ENCODE peak calls at places on chromosomes 4 and X, in ten cellular contexts. B is astrocyte of the spinal cord, H is MM.1S, X is GM10248, Y is fibroblast of mammary gland, U is body of pancreas, W is DND-41, D is AG09309, F is BE2C, N is HCT116. P is an unnamed sample.

GRCh38 chr4:149997881-149998421 is 80.3 kb upstream of the DCLK2 start:
- DNase-seq in D (no peak), H (no peak), U (no peak), W (no peak), B (peak), Y (peak), N (peak), F (no peak), X (peak), P (peak)

GRCh38 chr4:119726505-119726904 is 97.9 kb upstream of the PDE5A start:
- DNase-seq in F (no peak), N (no peak), Y (no peak), W (no peak), H (no peak), U (no peak), D (no peak), X (no peak), B (peak), P (no peak)

GRCh38 chrX:110006826-110007375 is 4.0 kb downstream of the TMEM164 start:
- DNase-seq in F (no peak), N (no peak), H (no peak), B (no peak), U (peak), X (no peak), Y (peak), D (no peak), W (no peak), P (no peak)

GRCh38 chr4:8218371-8219050 is 19.4 kb downstream of the SH3TC1 start:
- DNase-seq in Y (no peak), D (no peak), U (no peak), B (no peak), H (peak), F (no peak), X (no peak), W (peak), N (no peak), P (no peak)

GRCh38 chrX:152878976-152879755 is 18.7 kb upstream of the ZNF185 start:
- DNase-seq in N (no peak), U (no peak), X (no peak), Y (peak), H (no peak), W (no peak), F (no peak), D (no peak), B (no peak), P (no peak)

GRCh38 chr4:162506253-162506652 is 342.5 kb upstream of the FSTL5 start:
- DNase-seq in U (no peak), B (peak), H (no peak), D (no peak), X (no peak), Y (peak), W (no peak), F (no peak), N (no peak), P (peak)

GRCh38 chrX:107226766-107227165 is 20.4 kb downstream of the DNAAF6 start:
- DNase-seq in W (no peak), H (no peak), D (no peak), U (no peak), Y (no peak), F (no peak), N (no peak), B (no peak), X (no peak), P (no peak)

GRCh38 chrX:16687514-16687913 is 25.0 kb downstream of the CTPS2 start:
- DNase-seq in F (no peak), N (no peak), Y (no peak), B (no peak), U (no peak), D (no peak), H (no peak), X (no peak), W (no peak), P (no peak)

GRCh38 chr4:186451982-186452381 is 103.4 kb downstream of the MTNR1A start:
- DNase-seq in B (no peak), D (no peak), X (no peak), W (no peak), F (no peak), N (no peak), H (no peak), U (no peak), Y (no peak), P (no peak)

GRCh38 chrX:154541896-154542722 is 4.5 kb downstream of the G6PD start:
- DNase-seq in H (no peak), F (peak), B (peak), D (peak), X (no peak), N (peak), W (no peak), U (peak), Y (peak), P (peak)

GRCh38 chr4:2063557-2064275 is 4.6 kb downstream of the NAT8L start:
- DNase-seq in F (no peak), W (no peak), H (no peak), X (no peak), B (no peak), N (no peak), D (no peak), U (no peak), Y (no peak), P (no peak)

GRCh38 chr4:15482842-15483241 is 13.2 kb downstream of the CC2D2A start:
- DNase-seq in F (no peak), U (no peak), N (no peak), B (no peak), X (no peak), H (no peak), W (no peak), D (no peak), Y (peak), P (no peak)

GRCh38 chrX:46029777-46030176 is 515.4 kb downstream of the ZNF674 start:
- DNase-seq in D (no peak), F (no peak), B (no peak), N (no peak), X (no peak), W (no peak), Y (no peak), H (no peak), U (no peak), P (no peak)

GRCh38 chrX:45952030-45952429 is 593.2 kb downstream of the ZNF674 start:
- DNase-seq in X (no peak), H (no peak), B (no peak), F (no peak), D (no peak), Y (no peak), N (no peak), W (no peak), U (no peak), P (no peak)

GRCh38 chr4:185190001-185190856 is 13.6 kb downstream of the CFAP97 start:
- DNase-seq in U (no peak), Y (no peak), N (no peak), X (no peak), H (no peak), D (no peak), F (no peak), B (no peak), W (no peak), P (no peak)

GRCh38 chrX:11437642-11438379 is 144.6 kb downstream of the AMELX start:
- DNase-seq in N (no peak), D (no peak), B (peak), X (no peak), W (no peak), U (peak), F (no peak), H (peak), Y (peak), P (peak)

GRCh38 chrX:130032552-130032951 is 50.1 kb downstream of the BCORL1 start:
- DNase-seq in H (no peak), B (no peak), F (no peak), Y (no peak), X (no peak), N (no peak), U (no peak), D (no peak), W (no peak), P (no peak)

GRCh38 chr4:82136161-82136801 is 237.5 kb downstream of the HNRNPD start:
- DNase-seq in N (no peak), U (no peak), Y (no peak), W (no peak), B (no peak), H (peak), F (no peak), D (no peak), X (no peak), P (no peak)

GRCh38 chr4:184747034-184747830 is 13.3 kb upstream of the CENPU start:
- DNase-seq in H (peak), B (no peak), W (no peak), F (no peak), D (no peak), Y (no peak), X (no peak), N (no peak), U (peak), P (no peak)

GRCh38 chrX:105461013-105461412 is 240.5 kb upstream of the TEX13A start:
- DNase-seq in X (no peak), B (no peak), U (no peak), Y (peak), D (no peak), W (no peak), H (no peak), F (no peak), N (no peak), P (no peak)

GRCh38 chr4:48032721-48033120 is 16.1 kb downstream of the NIPAL1 start:
- DNase-seq in W (no peak), H (no peak), D (no peak), B (no peak), U (no peak), Y (peak), X (no peak), F (no peak), N (no peak), P (peak)

GRCh38 chr4:21543514-21543913 is 405.1 kb downstream of the KCNIP4 start:
- DNase-seq in B (no peak), N (no peak), D (no peak), W (no peak), F (no peak), H (no peak), X (no peak), U (no peak), Y (no peak), P (no peak)

GRCh38 chr4:69056921-69057562 is 39.2 kb upstream of the UGT2B7 start:
- DNase-seq in B (no peak), W (no peak), D (no peak), N (no peak), F (no peak), H (no peak), X (no peak), Y (no peak), U (no peak), P (no peak)

GRCh38 chr4:69064391-69064790 is 31.9 kb upstream of the UGT2B7 start:
- DNase-seq in X (no peak), N (no peak), H (no peak), Y (no peak), B (no peak), U (no peak), D (no peak), W (no peak), F (no peak), P (no peak)

GRCh38 chr4:69057620-69058409 is 38.5 kb upstream of the UGT2B7 start:
- DNase-seq in X (peak), B (peak), U (peak), H (peak), N (no peak), W (no peak), F (no peak), D (no peak), Y (no peak), P (peak)

GRCh38 chr4:69058410-69059059 is 37.7 kb upstream of the UGT2B7 start:
- DNase-seq in W (no peak), Y (no peak), D (no peak), U (no peak), F (no peak), B (no peak), N (no peak), X (no peak), H (no peak), P (no peak)

DNA sequence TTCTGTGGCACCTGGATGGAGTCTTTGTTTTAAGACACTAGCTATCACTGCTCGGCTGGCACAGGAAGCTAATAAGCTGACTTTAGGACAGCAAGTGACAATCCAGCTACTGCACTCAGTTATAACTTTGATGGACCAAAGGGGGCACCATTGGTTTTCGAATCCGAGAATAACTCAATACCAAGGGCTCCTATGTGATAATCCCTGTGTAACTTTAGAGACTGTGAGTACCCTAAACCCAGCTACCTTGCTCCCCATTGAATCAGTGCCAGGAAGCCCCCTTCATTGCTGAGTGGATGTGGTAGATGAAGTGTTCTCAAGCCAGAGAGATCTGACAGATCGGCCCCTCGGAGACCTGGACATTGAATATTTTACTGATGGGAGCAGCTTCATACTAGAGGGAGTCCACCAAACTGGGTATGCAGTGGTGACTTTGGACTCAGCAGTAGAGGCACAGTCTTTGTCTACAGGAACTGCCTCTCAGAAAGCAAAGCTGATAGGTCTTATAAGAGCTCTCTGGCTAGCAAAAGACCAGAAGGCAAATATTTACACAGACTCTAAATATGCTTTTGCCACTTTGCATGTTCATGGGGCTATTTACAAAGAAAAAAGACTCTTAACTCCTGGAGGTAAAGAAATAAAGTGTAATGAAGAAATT is 35.5 kb upstream of the UGT2B7 start:
- DNase-seq in H (no peak), U (no peak), Y (peak), F (no peak), W (no peak), B (no peak), D (no peak), X (no peak), N (no peak), P (peak)
- TF ChIP-seq CTCF in H (no peak), U (no peak), Y (peak), F (no peak), W (peak), B (peak), D (no peak), X (no peak), N (no peak), P (peak)

GRCh38 chrX:150540965-150541364 is 27.5 kb upstream of the MTM1 start:
- DNase-seq in N (no peak), D (no peak), Y (no peak), W (no peak), H (no peak), X (no peak), B (no peak), F (no peak), U (no peak), P (no peak)

GRCh38 chrX:150531467-150531866 is 37.0 kb upstream of the MTM1 start:
- DNase-seq in D (no peak), B (no peak), F (no peak), U (no peak), Y (no peak), W (no peak), H (no peak), X (no peak), N (no peak), P (no peak)

GRCh38 chrX:150530821-150531220 is 37.6 kb upstream of the MTM1 start:
- DNase-seq in W (no peak), Y (no peak), B (no peak), D (no peak), N (no peak), X (no peak), H (no peak), F (no peak), U (no peak), P (no peak)

GRCh38 chrX:150533863-150534262 is 34.6 kb upstream of the MTM1 start:
- DNase-seq in F (no peak), X (no peak), B (no peak), N (no peak), H (no peak), U (no peak), D (no peak), W (no peak), Y (no peak), P (no peak)

GRCh38 chrX:150536455-150537116 is 31.8 kb upstream of the MTM1 start:
- DNase-seq in X (no peak), W (no peak), F (no peak), B (no peak), U (peak), H (no peak), N (peak), D (no peak), Y (peak), P (no peak)
- TF ChIP-seq CTCF in X (no peak), W (peak), F (no peak), B (peak), U (no peak), H (peak), N (no peak), D (no peak), Y (peak), P (peak)

GRCh38 chr4:141154725-141155124 is 21.5 kb upstream of the RNF150 start:
- DNase-seq in N (no peak), D (no peak), F (no peak), H (no peak), Y (no peak), B (no peak), U (no peak), X (no peak), W (no peak), P (no peak)

GRCh38 chr4:141158219-141158618 is 24.9 kb upstream of the RNF150 start:
- DNase-seq in U (no peak), F (no peak), X (peak), Y (peak), D (peak), N (peak), B (peak), H (peak), W (no peak), P (peak)

GRCh38 chr4:141153751-141154510 is 20.7 kb upstream of the RNF150 start:
- DNase-seq in N (no peak), B (no peak), U (no peak), D (no peak), Y (peak), F (peak), W (no peak), H (no peak), X (no peak), P (peak)

DNA sequence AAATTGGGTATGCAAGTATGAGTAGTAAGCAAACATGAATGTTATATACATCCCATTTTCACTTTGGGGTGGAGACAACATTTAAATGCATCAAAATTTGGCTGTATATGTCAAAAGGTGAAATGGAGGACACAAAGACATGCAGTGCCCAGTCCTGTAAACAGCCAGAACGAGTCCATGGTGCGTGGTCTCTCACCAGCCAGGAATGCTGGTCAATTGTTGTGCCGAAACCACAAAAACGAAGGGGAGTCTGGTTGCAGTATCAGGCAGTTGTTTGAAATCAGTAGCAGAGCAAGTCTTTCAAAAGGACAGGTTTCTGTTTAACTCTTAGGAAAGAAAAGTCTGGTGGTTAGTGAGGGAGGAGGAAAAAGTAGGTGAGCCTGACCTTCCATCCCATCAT is 22.3 kb upstream of the RNF150 start:
- DNase-seq in X (no peak), F (no peak), B (peak), U (no peak), D (no peak), N (no peak), H (no peak), Y (no peak), W (no peak), P (no peak)
- TF ChIP-seq CTCF in X (no peak), F (no peak), B (no peak), U (no peak), D (no peak), N (no peak), H (no peak), Y (no peak), W (no peak), P (no peak)

GRCh38 chr4:151743894-151744293 is 16.9 kb downstream of the GATB start:
- DNase-seq in X (no peak), Y (no peak), B (peak), D (no peak), H (no peak), U (no peak), W (no peak), N (no peak), F (no peak), P (no peak)

GRCh38 chr4:151744614-151745013 is 16.2 kb downstream of the GATB start:
- DNase-seq in D (peak), N (peak), U (no peak), H (peak), Y (peak), W (no peak), B (peak), F (no peak), X (no peak), P (peak)

GRCh38 chr4:151739118-151739517 is 21.7 kb downstream of the GATB start:
- DNase-seq in Y (no peak), B (no peak), W (no peak), N (no peak), H (no peak), X (no peak), U (no peak), F (no peak), D (no peak), P (no peak)

GRCh38 chr4:151745727-151746231 is 15.0 kb downstream of the GATB start:
- DNase-seq in H (no peak), F (no peak), D (no peak), U (no peak), B (peak), Y (peak), N (no peak), X (no peak), W (no peak), P (peak)

DNA sequence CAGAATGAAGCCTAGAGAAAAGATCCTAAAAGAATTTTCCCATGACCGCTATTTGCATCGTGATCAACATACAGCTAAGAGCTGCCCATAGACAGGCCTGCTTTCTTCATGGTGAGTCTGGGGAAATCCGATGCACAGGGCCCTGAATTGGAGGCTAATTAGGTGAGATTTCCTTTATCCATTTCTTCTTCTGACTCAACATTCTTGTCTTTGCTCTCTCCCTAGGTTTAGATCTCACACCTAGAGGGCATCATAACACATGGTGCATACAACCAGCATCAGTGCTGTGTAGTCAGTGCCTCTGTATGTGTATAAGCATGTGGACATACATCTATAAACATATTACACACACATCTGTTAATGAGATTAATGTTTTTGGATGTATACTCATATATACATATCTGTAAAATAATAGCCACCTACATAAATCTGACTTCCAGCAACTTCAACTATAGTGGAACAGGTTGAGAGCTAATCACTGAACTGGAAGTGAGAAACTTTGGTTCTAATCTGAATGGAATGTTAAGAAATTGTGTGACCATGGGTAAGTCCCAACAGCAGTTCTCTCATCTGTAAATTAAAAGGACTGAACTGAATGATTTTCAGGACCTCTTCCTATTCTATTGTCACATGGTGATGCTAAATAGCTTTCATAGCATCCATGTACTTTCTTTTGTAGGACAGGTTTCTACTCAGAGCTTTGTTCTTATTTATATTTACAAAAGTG is 17.5 kb downstream of the GATB start:
- DNase-seq in U (no peak), Y (no peak), F (no peak), X (peak), N (no peak), H (no peak), D (no peak), B (peak), W (no peak), P (no peak)
- TF ChIP-seq CTCF in U (no peak), Y (no peak), F (no peak), X (no peak), N (no peak), H (no peak), D (no peak), B (no peak), W (peak), P (no peak)

DNA sequence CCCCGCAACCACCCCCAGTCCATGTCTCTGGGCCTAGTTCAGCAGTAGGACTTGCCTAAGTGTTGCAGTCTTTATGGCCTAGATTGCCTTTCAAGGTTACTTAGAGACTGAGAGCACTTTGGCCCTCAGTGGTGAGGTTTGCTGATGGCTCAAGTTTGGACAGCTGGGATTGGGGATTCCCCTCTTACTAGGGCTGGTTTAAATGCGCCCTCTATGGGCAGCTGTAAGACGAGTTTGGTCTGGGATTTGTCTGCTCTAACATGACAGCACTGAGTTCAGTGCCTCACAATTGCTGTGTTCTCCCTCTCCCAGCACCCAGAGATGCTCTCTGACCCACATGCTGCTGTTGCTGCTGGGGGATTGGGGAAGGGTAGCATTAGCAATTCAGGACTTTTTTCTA is 23.1 kb downstream of the DACH2 start:
- DNase-seq in B (peak), H (peak), F (no peak), N (no peak), X (no peak), D (peak), Y (peak), U (peak), W (no peak), P (no peak)
- TF ChIP-seq CTCF in B (peak), H (peak), F (peak), N (no peak), X (no peak), D (peak), Y (peak), U (peak), W (peak), P (peak)

GRCh38 chrX:80876877-80877276 is 67.2 kb upstream of the BRWD3 start:
- DNase-seq in W (no peak), N (peak), X (peak), H (peak), B (peak), D (peak), Y (peak), F (no peak), U (no peak), P (peak)
- TF ChIP-seq CTCF in W (peak), N (peak), X (peak), H (peak), B (peak), D (peak), Y (peak), F (peak), U (peak), P (peak)

P was measured in fibroblast of villous mesenchyme.